ENCODE peak calls at places on chromosomes 7 and 10, in seven cellular contexts. One of them, this sample, is unnamed.

GRCh38 chr10:109956454-109957091 is 33.3 kb upstream of the XPNPEP1 start:
- DNase-seq in WERI-Rb-1: peak; percentile 58
- DNase-seq in GM06990: no peak
- DNase-seq in heart right ventricle: no peak
- DNase-seq in CD4-positive, CD25-positive, alpha-beta regulatory T cell: no peak
- DNase-seq in lung: no peak
- DNase-seq in pancreas: no peak
- DNase-seq in this sample: no peak

GRCh38 chr7:44445986-44446671 is 44.3 kb downstream of the NUDCD3 start:
- DNase-seq in CD4-positive, CD25-positive, alpha-beta regulatory T cell: no peak
- DNase-seq in pancreas: no peak
- DNase-seq in WERI-Rb-1: no peak
- DNase-seq in heart right ventricle: no peak
- DNase-seq in lung: no peak
- DNase-seq in GM06990: no peak
- DNase-seq in this sample: no peak

GRCh38 chr7:22220947-22221346 is 136.0 kb downstream of the RAPGEF5 start:
- DNase-seq in WERI-Rb-1: no peak
- DNase-seq in GM06990: no peak
- DNase-seq in CD4-positive, CD25-positive, alpha-beta regulatory T cell: no peak
- DNase-seq in pancreas: no peak
- DNase-seq in lung: no peak
- DNase-seq in heart right ventricle: peak; percentile 31
- DNase-seq in this sample: no peak

GRCh38 chr7:28258240-28258639 is 77.6 kb upstream of the JAZF1 start:
- DNase-seq in lung: no peak
- DNase-seq in CD4-positive, CD25-positive, alpha-beta regulatory T cell: no peak
- DNase-seq in heart right ventricle: no peak
- DNase-seq in WERI-Rb-1: no peak
- DNase-seq in GM06990: no peak
- DNase-seq in pancreas: no peak
- DNase-seq in this sample: no peak

GRCh38 chr7:114086491-114086905 is 167.7 kb upstream of the PPP1R3A start:
- DNase-seq in WERI-Rb-1: peak; percentile 42
- DNase-seq in pancreas: peak; percentile 76
- DNase-seq in lung: no peak
- DNase-seq in CD4-positive, CD25-positive, alpha-beta regulatory T cell: no peak
- DNase-seq in heart right ventricle: no peak
- DNase-seq in GM06990: peak; percentile 35
- DNase-seq in this sample: no peak

GRCh38 chr7:83852136-83852535 is 203.2 kb upstream of the SEMA3E start:
- DNase-seq in GM06990: no peak
- DNase-seq in CD4-positive, CD25-positive, alpha-beta regulatory T cell: no peak
- DNase-seq in heart right ventricle: no peak
- DNase-seq in lung: no peak
- DNase-seq in WERI-Rb-1: no peak
- DNase-seq in pancreas: no peak
- DNase-seq in this sample: no peak

GRCh38 chr10:30027057-30028005 is 32.1 kb downstream of the JCAD start:
- DNase-seq in pancreas: no peak
- DNase-seq in CD4-positive, CD25-positive, alpha-beta regulatory T cell: peak; percentile 65
- DNase-seq in lung: peak; percentile 54
- DNase-seq in WERI-Rb-1: no peak
- DNase-seq in GM06990: peak; percentile 77
- DNase-seq in heart right ventricle: peak; percentile 57
- DNase-seq in this sample: peak; percentile 73

GRCh38 chr10:96687317-96688012 is 32.8 kb downstream of the PIK3AP1 start:
- DNase-seq in WERI-Rb-1: no peak
- DNase-seq in pancreas: no peak
- DNase-seq in CD4-positive, CD25-positive, alpha-beta regulatory T cell: no peak
- DNase-seq in heart right ventricle: no peak
- DNase-seq in lung: no peak
- DNase-seq in GM06990: no peak
- DNase-seq in this sample: no peak

GRCh38 chr10:72174297-72174662 is 41.5 kb upstream of the ANAPC16 start:
- DNase-seq in pancreas: no peak
- DNase-seq in WERI-Rb-1: no peak
- DNase-seq in lung: no peak
- DNase-seq in CD4-positive, CD25-positive, alpha-beta regulatory T cell: no peak
- DNase-seq in heart right ventricle: no peak
- DNase-seq in GM06990: no peak
- DNase-seq in this sample: no peak

GRCh38 chr7:98399903-98400537 is 870 bp downstream of the BAIAP2L1 start:
- DNase-seq in lung: no peak
- DNase-seq in pancreas: peak; percentile 56
- DNase-seq in heart right ventricle: no peak
- DNase-seq in CD4-positive, CD25-positive, alpha-beta regulatory T cell: no peak
- DNase-seq in GM06990: peak; percentile 57
- DNase-seq in WERI-Rb-1: peak; percentile 20
- DNase-seq in this sample: no peak

GRCh38 chr7:111198255-111198654 is 107.3 kb downstream of the LRRN3 start:
- DNase-seq in heart right ventricle: no peak
- DNase-seq in pancreas: no peak
- DNase-seq in WERI-Rb-1: no peak
- DNase-seq in lung: no peak
- DNase-seq in GM06990: no peak
- DNase-seq in CD4-positive, CD25-positive, alpha-beta regulatory T cell: no peak
- DNase-seq in this sample: no peak

GRCh38 chr10:127833804-127834203 is 58.9 kb downstream of the CLRN3 start:
- DNase-seq in CD4-positive, CD25-positive, alpha-beta regulatory T cell: no peak
- DNase-seq in GM06990: no peak
- DNase-seq in WERI-Rb-1: no peak
- DNase-seq in heart right ventricle: no peak
- DNase-seq in lung: no peak
- DNase-seq in pancreas: no peak
- DNase-seq in this sample: no peak

GRCh38 chr7:80923211-80923612 is 4.4 kb upstream of the SEMA3C start:
- DNase-seq in CD4-positive, CD25-positive, alpha-beta regulatory T cell: no peak
- DNase-seq in WERI-Rb-1: no peak
- DNase-seq in heart right ventricle: no peak
- DNase-seq in pancreas: no peak
- DNase-seq in GM06990: no peak
- DNase-seq in lung: no peak
- DNase-seq in this sample: no peak

GRCh38 chr7:118478931-118479330 is 254.4 kb downstream of the ANKRD7 start:
- DNase-seq in lung: no peak
- DNase-seq in GM06990: no peak
- DNase-seq in WERI-Rb-1: no peak
- DNase-seq in heart right ventricle: no peak
- DNase-seq in CD4-positive, CD25-positive, alpha-beta regulatory T cell: no peak
- DNase-seq in pancreas: no peak
- DNase-seq in this sample: no peak

GRCh38 chr10:113024930-113025329 is 74.9 kb downstream of the TCF7L2 start:
- DNase-seq in GM06990: no peak
- DNase-seq in WERI-Rb-1: no peak
- DNase-seq in lung: no peak
- DNase-seq in pancreas: no peak
- DNase-seq in heart right ventricle: no peak
- DNase-seq in CD4-positive, CD25-positive, alpha-beta regulatory T cell: no peak
- DNase-seq in this sample: no peak

GRCh38 chr7:128076831-128077271 is 45.6 kb upstream of the LRRC4 start:
- DNase-seq in lung: peak; percentile 36
- DNase-seq in CD4-positive, CD25-positive, alpha-beta regulatory T cell: no peak
- DNase-seq in WERI-Rb-1: peak; percentile 37
- DNase-seq in pancreas: peak; percentile 91
- DNase-seq in heart right ventricle: peak; percentile 41
- DNase-seq in GM06990: no peak
- DNase-seq in this sample: peak; percentile 82

GRCh38 chr7:92158660-92159575 is 20.0 kb downstream of the LRRD1 start:
- DNase-seq in GM06990: no peak
- DNase-seq in CD4-positive, CD25-positive, alpha-beta regulatory T cell: no peak
- DNase-seq in pancreas: no peak
- DNase-seq in lung: no peak
- DNase-seq in WERI-Rb-1: no peak
- DNase-seq in heart right ventricle: no peak
- DNase-seq in this sample: no peak

GRCh38 chr10:93568105-93568390 is 1.6 kb downstream of the FFAR4 start:
- DNase-seq in heart right ventricle: no peak
- DNase-seq in WERI-Rb-1: no peak
- DNase-seq in CD4-positive, CD25-positive, alpha-beta regulatory T cell: no peak
- DNase-seq in lung: no peak
- DNase-seq in GM06990: no peak
- DNase-seq in pancreas: no peak
- DNase-seq in this sample: no peak

GRCh38 chr10:93570383-93570782 is 3.9 kb downstream of the FFAR4 start:
- DNase-seq in WERI-Rb-1: no peak
- DNase-seq in heart right ventricle: no peak
- DNase-seq in lung: no peak
- DNase-seq in GM06990: no peak
- DNase-seq in CD4-positive, CD25-positive, alpha-beta regulatory T cell: no peak
- DNase-seq in pancreas: no peak
- DNase-seq in this sample: no peak

GRCh38 chr10:93573051-93573909 is 6.8 kb downstream of the FFAR4 start:
- DNase-seq in lung: no peak
- DNase-seq in GM06990: no peak
- DNase-seq in WERI-Rb-1: no peak
- DNase-seq in heart right ventricle: peak; percentile 12
- DNase-seq in pancreas: no peak
- DNase-seq in CD4-positive, CD25-positive, alpha-beta regulatory T cell: no peak
- DNase-seq in this sample: no peak

GRCh38 chr10:93576888-93577287 is 10.4 kb downstream of the FFAR4 start:
- DNase-seq in pancreas: no peak
- DNase-seq in lung: no peak
- DNase-seq in WERI-Rb-1: no peak
- DNase-seq in heart right ventricle: no peak
- DNase-seq in GM06990: no peak
- DNase-seq in CD4-positive, CD25-positive, alpha-beta regulatory T cell: no peak
- DNase-seq in this sample: no peak

DNA sequence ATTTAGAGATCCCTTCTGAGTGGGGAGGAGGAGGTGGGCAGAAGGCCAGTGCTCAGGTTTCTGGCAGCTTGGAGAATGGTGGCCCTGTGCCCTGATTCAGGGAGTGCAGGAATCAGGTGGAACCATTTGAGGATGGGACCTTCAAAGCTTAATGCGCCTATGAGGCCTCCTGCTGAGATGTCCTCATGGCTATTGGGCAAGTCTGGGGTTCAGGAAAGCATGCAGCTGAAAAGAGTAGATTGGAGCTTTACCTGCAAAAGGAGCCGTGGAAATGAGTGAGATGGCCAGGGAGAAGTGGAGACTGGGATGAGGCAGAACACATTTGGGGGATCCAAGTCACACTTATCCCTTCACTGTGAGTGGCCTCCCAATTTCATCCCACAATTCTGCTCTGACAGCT is 6.1 kb downstream of the FFAR4 start:
- DNase-seq in GM06990: no peak
- DNase-seq in lung: no peak
- DNase-seq in CD4-positive, CD25-positive, alpha-beta regulatory T cell: no peak
- DNase-seq in pancreas: no peak
- DNase-seq in WERI-Rb-1: no peak
- DNase-seq in heart right ventricle: no peak
- DNase-seq in this sample: no peak
- H3K27me3 ChIP-seq in GM06990: peaks cover 2% of the 10 kb centered on the region
- H3K27me3 ChIP-seq in lung: no peaks in the 10 kb centered on the region
- H3K27me3 ChIP-seq in CD4-positive, CD25-positive, alpha-beta regulatory T cell: peaks cover 7% of the 10 kb centered on the region
- H3K27me3 ChIP-seq in pancreas: no peaks in the 10 kb centered on the region
- H3K27me3 ChIP-seq in WERI-Rb-1: no peaks in the 10 kb centered on the region
- H3K27me3 ChIP-seq in heart right ventricle: peaks cover 37% of the 10 kb centered on the region
- H3K27me3 ChIP-seq in this sample: no peaks in the 10 kb centered on the region

GRCh38 chr7:151191544-151191943 is 4.5 kb upstream of the ASB10 start:
- DNase-seq in CD4-positive, CD25-positive, alpha-beta regulatory T cell: no peak
- DNase-seq in GM06990: no peak
- DNase-seq in heart right ventricle: no peak
- DNase-seq in lung: no peak
- DNase-seq in pancreas: no peak
- DNase-seq in WERI-Rb-1: no peak
- DNase-seq in this sample: no peak
- H3K27me3 ChIP-seq in CD4-positive, CD25-positive, alpha-beta regulatory T cell: peaks cover 2% of the 10 kb centered on the region
- H3K27me3 ChIP-seq in GM06990: peaks cover 3% of the 10 kb centered on the region
- H3K27me3 ChIP-seq in heart right ventricle: no peaks in the 10 kb centered on the region
- H3K27me3 ChIP-seq in lung: no peaks in the 10 kb centered on the region
- H3K27me3 ChIP-seq in pancreas: no peaks in the 10 kb centered on the region
- H3K27me3 ChIP-seq in WERI-Rb-1: no peaks in the 10 kb centered on the region
- H3K27me3 ChIP-seq in this sample: no peaks in the 10 kb centered on the region

GRCh38 chr7:27154901-27155815 is 1.3 kb downstream of the HOXA7 start:
- DNase-seq in GM06990: no peak
- DNase-seq in pancreas: peak; percentile 43
- DNase-seq in CD4-positive, CD25-positive, alpha-beta regulatory T cell: no peak
- DNase-seq in WERI-Rb-1: peak; percentile 6
- DNase-seq in lung: no peak
- DNase-seq in heart right ventricle: no peak
- DNase-seq in this sample: peak; percentile 17

GRCh38 chr7:27152816-27153486 is 568 bp upstream of the HOXA3 start:
- DNase-seq in pancreas: peak; percentile 60
- DNase-seq in CD4-positive, CD25-positive, alpha-beta regulatory T cell: no peak
- DNase-seq in WERI-Rb-1: no peak
- DNase-seq in lung: no peak
- DNase-seq in heart right ventricle: no peak
- DNase-seq in GM06990: no peak
- DNase-seq in this sample: no peak

GRCh38 chr7:27154369-27154768 is 2.0 kb upstream of the HOXA3 start:
- DNase-seq in GM06990: no peak
- DNase-seq in lung: no peak
- DNase-seq in WERI-Rb-1: no peak
- DNase-seq in CD4-positive, CD25-positive, alpha-beta regulatory T cell: no peak
- DNase-seq in pancreas: peak; percentile 50
- DNase-seq in heart right ventricle: no peak
- DNase-seq in this sample: peak; percentile 50

GRCh38 chr7:27151945-27152815 is at the start of gene HOXA3:
- DNase-seq in pancreas: peak; percentile 71
- DNase-seq in heart right ventricle: no peak
- DNase-seq in GM06990: no peak
- DNase-seq in lung: no peak
- DNase-seq in CD4-positive, CD25-positive, alpha-beta regulatory T cell: no peak
- DNase-seq in WERI-Rb-1: peak; percentile 12
- DNase-seq in this sample: peak; percentile 85

GRCh38 chr7:27153526-27153925 is 1.1 kb upstream of the HOXA3 start:
- DNase-seq in lung: no peak
- DNase-seq in WERI-Rb-1: no peak
- DNase-seq in pancreas: no peak
- DNase-seq in CD4-positive, CD25-positive, alpha-beta regulatory T cell: no peak
- DNase-seq in GM06990: no peak
- DNase-seq in heart right ventricle: no peak
- DNase-seq in this sample: peak; percentile 43
- H3K27me3 ChIP-seq in lung: no peaks in the 10 kb centered on the region
- H3K27me3 ChIP-seq in WERI-Rb-1: peaks cover 54% of the 10 kb centered on the region
- H3K27me3 ChIP-seq in pancreas: peaks cover 74% of the 10 kb centered on the region
- H3K27me3 ChIP-seq in CD4-positive, CD25-positive, alpha-beta regulatory T cell: peaks cover 63% of the 10 kb centered on the region
- H3K27me3 ChIP-seq in GM06990: no peaks in the 10 kb centered on the region
- H3K27me3 ChIP-seq in heart right ventricle: peaks cover 100% of the 10 kb centered on the region
- H3K27me3 ChIP-seq in this sample: no peaks in the 10 kb centered on the region

GRCh38 chr7:151551820-151552219 is 32.1 kb upstream of the RHEB start:
- DNase-seq in WERI-Rb-1: no peak
- DNase-seq in CD4-positive, CD25-positive, alpha-beta regulatory T cell: no peak
- DNase-seq in lung: no peak
- DNase-seq in GM06990: no peak
- DNase-seq in pancreas: no peak
- DNase-seq in heart right ventricle: no peak
- DNase-seq in this sample: no peak

GRCh38 chr7:151549083-151549482 is 29.4 kb upstream of the RHEB start:
- DNase-seq in CD4-positive, CD25-positive, alpha-beta regulatory T cell: no peak
- DNase-seq in WERI-Rb-1: no peak
- DNase-seq in GM06990: no peak
- DNase-seq in lung: no peak
- DNase-seq in heart right ventricle: no peak
- DNase-seq in pancreas: no peak
- DNase-seq in this sample: no peak

GRCh38 chr7:151552352-151553028 is 32.8 kb upstream of the RHEB start:
- DNase-seq in GM06990: no peak
- DNase-seq in lung: peak; percentile 79
- DNase-seq in CD4-positive, CD25-positive, alpha-beta regulatory T cell: no peak
- DNase-seq in heart right ventricle: peak; percentile 16
- DNase-seq in WERI-Rb-1: no peak
- DNase-seq in pancreas: peak; percentile 88
- DNase-seq in this sample: no peak

GRCh38 chr7:151549644-151550043 is 29.9 kb upstream of the RHEB start:
- DNase-seq in lung: no peak
- DNase-seq in heart right ventricle: no peak
- DNase-seq in CD4-positive, CD25-positive, alpha-beta regulatory T cell: no peak
- DNase-seq in pancreas: no peak
- DNase-seq in GM06990: no peak
- DNase-seq in WERI-Rb-1: no peak
- DNase-seq in this sample: no peak

GRCh38 chr7:151550601-151551286 is 31.0 kb upstream of the RHEB start:
- DNase-seq in WERI-Rb-1: no peak
- DNase-seq in lung: peak; percentile 64
- DNase-seq in heart right ventricle: no peak
- DNase-seq in CD4-positive, CD25-positive, alpha-beta regulatory T cell: no peak
- DNase-seq in GM06990: no peak
- DNase-seq in pancreas: no peak
- DNase-seq in this sample: no peak
- H3K27me3 ChIP-seq in WERI-Rb-1: no peaks in the 10 kb centered on the region
- H3K27me3 ChIP-seq in lung: no peaks in the 10 kb centered on the region
- H3K27me3 ChIP-seq in heart right ventricle: no peaks in the 10 kb centered on the region
- H3K27me3 ChIP-seq in CD4-positive, CD25-positive, alpha-beta regulatory T cell: no peaks in the 10 kb centered on the region
- H3K27me3 ChIP-seq in GM06990: no peaks in the 10 kb centered on the region
- H3K27me3 ChIP-seq in pancreas: no peaks in the 10 kb centered on the region
- H3K27me3 ChIP-seq in this sample: no peaks in the 10 kb centered on the region